ENCODE peak calls at places on chromosome 21, in seven cellular contexts. One of them, this sample, is unnamed.

GRCh38 chr21:20802631-20803260 is 195.5 kb upstream of the NCAM2 start:
- DNase-seq in HepG2: no peak
- DNase-seq in HCT116: no peak
- DNase-seq in H1: no peak
- DNase-seq in SK-N-SH: no peak
- DNase-seq in K562: no peak
- DNase-seq in GM12878: no peak
- DNase-seq in this sample: no peak

GRCh38 chr21:25999935-26000582 is 170.5 kb downstream of the APP start:
- DNase-seq in HepG2: no peak
- DNase-seq in HCT116: no peak
- DNase-seq in H1: no peak
- DNase-seq in SK-N-SH: no peak
- DNase-seq in K562: no peak
- DNase-seq in GM12878: no peak
- DNase-seq in this sample: no peak

GRCh38 chr21:43343992-43344886 is 82.7 kb downstream of the SIK1 start:
- DNase-seq in HepG2: no peak
- DNase-seq in HCT116: no peak
- DNase-seq in H1: no peak
- DNase-seq in SK-N-SH: no peak
- DNase-seq in K562: no peak
- DNase-seq in GM12878: no peak
- DNase-seq in this sample: peak

GRCh38 chr21:15140321-15141019 is 75.7 kb upstream of the NRIP1 start:
- DNase-seq in HepG2: peak
- DNase-seq in HCT116: no peak
- DNase-seq in H1: no peak
- DNase-seq in SK-N-SH: no peak
- DNase-seq in K562: no peak
- DNase-seq in GM12878: no peak
- DNase-seq in this sample: no peak

GRCh38 chr21:39316729-39317128 is 3.3 kb upstream of the BRWD1 start:
- DNase-seq in HepG2: no peak
- DNase-seq in HCT116: no peak
- DNase-seq in H1: no peak
- DNase-seq in SK-N-SH: no peak
- DNase-seq in K562: no peak
- DNase-seq in GM12878: no peak
- DNase-seq in this sample: no peak

GRCh38 chr21:28283652-28284490 is 708.8 kb downstream of the LTN1 start:
- DNase-seq in HepG2: peak
- DNase-seq in HCT116: no peak
- DNase-seq in H1: no peak
- DNase-seq in SK-N-SH: peak
- DNase-seq in K562: no peak
- DNase-seq in GM12878: no peak
- DNase-seq in this sample: no peak

GRCh38 chr21:42413500-42413899 is 9.8 kb downstream of the UBASH3A start:
- DNase-seq in HepG2: no peak
- DNase-seq in HCT116: no peak
- DNase-seq in H1: no peak
- DNase-seq in SK-N-SH: no peak
- DNase-seq in K562: no peak
- DNase-seq in GM12878: no peak
- DNase-seq in this sample: no peak

GRCh38 chr21:19853709-19854575 is 1144.3 kb upstream of the NCAM2 start:
- DNase-seq in HepG2: no peak
- DNase-seq in HCT116: no peak
- DNase-seq in H1: no peak
- DNase-seq in SK-N-SH: no peak
- DNase-seq in K562: peak
- DNase-seq in GM12878: no peak
- DNase-seq in this sample: no peak

GRCh38 chr21:14356771-14357170 is 26.2 kb downstream of the HSPA13 start:
- DNase-seq in HepG2: no peak
- DNase-seq in HCT116: no peak
- DNase-seq in H1: no peak
- DNase-seq in SK-N-SH: no peak
- DNase-seq in K562: no peak
- DNase-seq in GM12878: no peak
- DNase-seq in this sample: no peak

GRCh38 chr21:38159355-38159754 is 97.4 kb upstream of the KCNJ15 start:
- DNase-seq in HepG2: peak
- DNase-seq in HCT116: peak
- DNase-seq in H1: peak
- DNase-seq in SK-N-SH: peak
- DNase-seq in K562: peak
- DNase-seq in GM12878: peak
- DNase-seq in this sample: peak

GRCh38 chr21:26280715-26281310 is 110.2 kb upstream of the APP start:
- DNase-seq in HepG2: no peak
- DNase-seq in HCT116: no peak
- DNase-seq in H1: no peak
- DNase-seq in SK-N-SH: peak
- DNase-seq in K562: no peak
- DNase-seq in GM12878: no peak
- DNase-seq in this sample: peak

GRCh38 chr21:25385912-25386474 is 221.3 kb downstream of the MRPL39 start:
- DNase-seq in HepG2: peak
- DNase-seq in HCT116: peak
- DNase-seq in H1: no peak
- DNase-seq in SK-N-SH: peak
- DNase-seq in K562: peak
- DNase-seq in GM12878: no peak
- DNase-seq in this sample: peak

GRCh38 chr21:29245104-29245643 is 53.5 kb upstream of the BACH1 start:
- DNase-seq in HepG2: no peak
- DNase-seq in HCT116: no peak
- DNase-seq in H1: no peak
- DNase-seq in SK-N-SH: no peak
- DNase-seq in K562: no peak
- DNase-seq in GM12878: no peak
- DNase-seq in this sample: no peak

GRCh38 chr21:29390778-29391177 is 92.1 kb downstream of the BACH1 start:
- DNase-seq in HepG2: no peak
- DNase-seq in HCT116: no peak
- DNase-seq in H1: no peak
- DNase-seq in SK-N-SH: no peak
- DNase-seq in K562: no peak
- DNase-seq in GM12878: no peak
- DNase-seq in this sample: no peak

GRCh38 chr21:29647353-29647781 is 292.4 kb downstream of the GRIK1 start:
- DNase-seq in HepG2: no peak
- DNase-seq in HCT116: no peak
- DNase-seq in H1: no peak
- DNase-seq in SK-N-SH: no peak
- DNase-seq in K562: peak
- DNase-seq in GM12878: no peak
- DNase-seq in this sample: no peak

GRCh38 chr21:42218836-42219605 is at the start of gene ABCG1:
- DNase-seq in HepG2: no peak
- DNase-seq in HCT116: no peak
- DNase-seq in H1: peak
- DNase-seq in SK-N-SH: peak
- DNase-seq in K562: no peak
- DNase-seq in GM12878: no peak
- DNase-seq in this sample: peak

GRCh38 chr21:37862536-37862935 is 53.7 kb downstream of the KCNJ6 start:
- DNase-seq in HepG2: no peak
- DNase-seq in HCT116: no peak
- DNase-seq in H1: peak
- DNase-seq in SK-N-SH: peak
- DNase-seq in K562: no peak
- DNase-seq in GM12878: no peak
- DNase-seq in this sample: peak

GRCh38 chr21:42777757-42778344 is 101.5 kb downstream of the WDR4 start:
- DNase-seq in HepG2: no peak
- DNase-seq in HCT116: no peak
- DNase-seq in H1: no peak
- DNase-seq in SK-N-SH: no peak
- DNase-seq in K562: no peak
- DNase-seq in GM12878: peak
- DNase-seq in this sample: peak

GRCh38 chr21:46503922-46504539 is 45.3 kb downstream of the DIP2A start:
- DNase-seq in HepG2: no peak
- DNase-seq in HCT116: no peak
- DNase-seq in H1: no peak
- DNase-seq in SK-N-SH: no peak
- DNase-seq in K562: no peak
- DNase-seq in GM12878: no peak
- DNase-seq in this sample: no peak

GRCh38 chr21:41024341-41025056 is 143.5 kb upstream of the BACE2 start:
- DNase-seq in HepG2: no peak
- DNase-seq in HCT116: no peak
- DNase-seq in H1: no peak
- DNase-seq in SK-N-SH: no peak
- DNase-seq in K562: no peak
- DNase-seq in GM12878: no peak
- DNase-seq in this sample: no peak
- TF ChIP-seq JUND in HepG2: no peak
- TF ChIP-seq JUND in HCT116: no peak
- TF ChIP-seq JUND in H1: no peak
- TF ChIP-seq JUND in SK-N-SH: no peak
- TF ChIP-seq JUND in K562: no peak
- TF ChIP-seq JUND in GM12878: no peak
- TF ChIP-seq JUND in this sample: peak

GRCh38 chr21:45256912-45257672 is 30.6 kb downstream of the POFUT2 start:
- DNase-seq in HepG2: no peak
- DNase-seq in HCT116: no peak
- DNase-seq in H1: peak
- DNase-seq in SK-N-SH: peak
- DNase-seq in K562: peak
- DNase-seq in GM12878: no peak
- DNase-seq in this sample: no peak
- TF ChIP-seq JUND in HepG2: no peak
- TF ChIP-seq JUND in HCT116: no peak
- TF ChIP-seq JUND in H1: no peak
- TF ChIP-seq JUND in SK-N-SH: no peak
- TF ChIP-seq JUND in K562: peak
- TF ChIP-seq JUND in GM12878: no peak
- TF ChIP-seq JUND in this sample: no peak

DNA sequence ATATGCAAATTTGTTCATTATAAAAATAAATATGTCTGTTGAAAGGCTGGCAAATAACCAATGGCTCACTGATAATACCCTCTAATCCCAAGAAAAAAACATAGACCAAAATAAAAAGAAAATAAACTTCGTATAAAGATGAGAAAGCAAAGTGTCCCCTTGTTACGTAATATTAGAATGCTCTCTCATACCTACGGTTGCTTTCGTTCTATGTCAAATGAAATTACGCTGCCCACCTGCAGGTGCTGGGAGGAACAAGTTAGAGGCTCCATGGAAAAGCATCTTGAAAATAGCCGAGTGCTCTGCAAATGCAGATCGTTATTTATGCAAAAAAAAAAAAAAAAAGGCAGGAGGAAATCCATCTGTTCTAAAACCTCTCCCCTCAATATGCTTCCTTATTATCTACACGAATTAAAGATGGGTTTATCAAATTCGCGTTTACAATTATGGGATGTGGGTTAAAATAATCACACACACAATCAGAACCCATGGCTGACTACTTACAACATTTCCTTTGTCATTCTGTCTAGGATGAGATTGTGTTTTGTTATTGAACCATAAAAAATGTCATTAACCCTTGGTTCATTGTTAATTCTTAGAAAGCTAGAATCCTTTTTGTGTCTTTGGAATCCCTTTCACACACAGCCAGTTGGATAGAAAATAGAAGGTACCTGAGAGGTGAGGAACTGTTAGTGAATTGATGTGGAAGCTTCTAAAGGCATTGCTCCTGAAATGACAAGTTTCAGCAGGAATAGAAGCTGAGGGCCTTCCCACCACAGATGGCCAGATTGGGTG is 268.6 kb downstream of the SETD4 start:
- DNase-seq in HepG2: no peak
- DNase-seq in HCT116: no peak
- DNase-seq in H1: no peak
- DNase-seq in SK-N-SH: no peak
- DNase-seq in K562: no peak
- DNase-seq in GM12878: no peak
- DNase-seq in this sample: no peak
- TF ChIP-seq JUND in HepG2: no peak
- TF ChIP-seq JUND in HCT116: no peak
- TF ChIP-seq JUND in H1: no peak
- TF ChIP-seq JUND in SK-N-SH: no peak
- TF ChIP-seq JUND in K562: no peak
- TF ChIP-seq JUND in GM12878: no peak
- TF ChIP-seq JUND in this sample: no peak

GRCh38 chr21:32422064-32422463 is 9.6 kb downstream of the EVA1C start:
- DNase-seq in HepG2: no peak
- DNase-seq in HCT116: no peak
- DNase-seq in H1: no peak
- DNase-seq in SK-N-SH: no peak
- DNase-seq in K562: no peak
- DNase-seq in GM12878: no peak
- DNase-seq in this sample: no peak

GRCh38 chr21:32423846-32424535 is 11.5 kb downstream of the EVA1C start:
- DNase-seq in HepG2: no peak
- DNase-seq in HCT116: no peak
- DNase-seq in H1: no peak
- DNase-seq in SK-N-SH: no peak
- DNase-seq in K562: no peak
- DNase-seq in GM12878: no peak
- DNase-seq in this sample: no peak

GRCh38 chr21:32425628-32426027 is 13.1 kb downstream of the EVA1C start:
- DNase-seq in HepG2: no peak
- DNase-seq in HCT116: no peak
- DNase-seq in H1: no peak
- DNase-seq in SK-N-SH: no peak
- DNase-seq in K562: peak
- DNase-seq in GM12878: no peak
- DNase-seq in this sample: no peak

GRCh38 chr21:32424674-32425073 is 12.2 kb downstream of the EVA1C start:
- DNase-seq in HepG2: no peak
- DNase-seq in HCT116: no peak
- DNase-seq in H1: no peak
- DNase-seq in SK-N-SH: no peak
- DNase-seq in K562: no peak
- DNase-seq in GM12878: no peak
- DNase-seq in this sample: no peak

GRCh38 chr21:32423320-32423719 is 10.8 kb downstream of the EVA1C start:
- DNase-seq in HepG2: no peak
- DNase-seq in HCT116: no peak
- DNase-seq in H1: no peak
- DNase-seq in SK-N-SH: no peak
- DNase-seq in K562: no peak
- DNase-seq in GM12878: no peak
- DNase-seq in this sample: no peak
- TF ChIP-seq JUND in HepG2: no peak
- TF ChIP-seq JUND in HCT116: no peak
- TF ChIP-seq JUND in H1: no peak
- TF ChIP-seq JUND in SK-N-SH: peak
- TF ChIP-seq JUND in K562: no peak
- TF ChIP-seq JUND in GM12878: no peak
- TF ChIP-seq JUND in this sample: no peak